ENCODE peak calls at places on chromosomes 11 and 22, in ten cellular contexts. One of them, this sample, is unnamed.

GRCh38 chr11:93303689-93304088 is 26.9 kb upstream of the DEUP1 start:
- DNase-seq in IMR-90: no peak
- DNase-seq in ovary: no peak
- DNase-seq in Peyer's patch: no peak
- DNase-seq in WERI-Rb-1: no peak
- DNase-seq in body of pancreas: no peak
- DNase-seq in astrocyte of the spinal cord: no peak
- DNase-seq in transverse colon: no peak
- DNase-seq in stomach: no peak
- DNase-seq in MM.1S: no peak
- DNase-seq in this sample: no peak

GRCh38 chr22:21710156-21710555 is 25.4 kb downstream of the YPEL1 start:
- DNase-seq in IMR-90: peak
- DNase-seq in ovary: no peak
- DNase-seq in Peyer's patch: no peak
- DNase-seq in WERI-Rb-1: no peak
- DNase-seq in body of pancreas: no peak
- DNase-seq in astrocyte of the spinal cord: no peak
- DNase-seq in transverse colon: no peak
- DNase-seq in stomach: no peak
- DNase-seq in MM.1S: no peak
- DNase-seq in this sample: no peak

GRCh38 chr11:2166091-2166851 is 5.3 kb upstream of the INS start:
- DNase-seq in IMR-90: no peak
- DNase-seq in ovary: peak
- DNase-seq in Peyer's patch: no peak
- DNase-seq in WERI-Rb-1: no peak
- DNase-seq in body of pancreas: no peak
- DNase-seq in astrocyte of the spinal cord: no peak
- DNase-seq in transverse colon: no peak
- DNase-seq in stomach: peak
- DNase-seq in MM.1S: no peak
- DNase-seq in this sample: no peak

GRCh38 chr11:118888398-118888797 is 4.7 kb downstream of the CXCR5 start:
- DNase-seq in IMR-90: no peak
- DNase-seq in ovary: no peak
- DNase-seq in Peyer's patch: no peak
- DNase-seq in WERI-Rb-1: no peak
- DNase-seq in body of pancreas: no peak
- DNase-seq in astrocyte of the spinal cord: no peak
- DNase-seq in transverse colon: no peak
- DNase-seq in stomach: no peak
- DNase-seq in MM.1S: no peak
- DNase-seq in this sample: no peak

GRCh38 chr11:61080526-61080925 is 21.8 kb upstream of the CD5 start:
- DNase-seq in IMR-90: no peak
- DNase-seq in ovary: no peak
- DNase-seq in Peyer's patch: no peak
- DNase-seq in WERI-Rb-1: no peak
- DNase-seq in body of pancreas: no peak
- DNase-seq in astrocyte of the spinal cord: no peak
- DNase-seq in transverse colon: no peak
- DNase-seq in stomach: no peak
- DNase-seq in MM.1S: no peak
- DNase-seq in this sample: no peak

GRCh38 chr11:38582151-38582550 is 1984.1 kb upstream of the RAG2 start:
- DNase-seq in IMR-90: no peak
- DNase-seq in ovary: no peak
- DNase-seq in Peyer's patch: no peak
- DNase-seq in WERI-Rb-1: no peak
- DNase-seq in body of pancreas: no peak
- DNase-seq in astrocyte of the spinal cord: peak
- DNase-seq in transverse colon: no peak
- DNase-seq in stomach: no peak
- DNase-seq in MM.1S: no peak
- DNase-seq in this sample: no peak

GRCh38 chr11:2122222-2122906 is 16.8 kb downstream of the IGF2 start:
- DNase-seq in IMR-90: peak
- DNase-seq in ovary: peak
- DNase-seq in Peyer's patch: no peak
- DNase-seq in WERI-Rb-1: no peak
- DNase-seq in body of pancreas: no peak
- DNase-seq in astrocyte of the spinal cord: peak
- DNase-seq in transverse colon: no peak
- DNase-seq in stomach: no peak
- DNase-seq in MM.1S: peak
- DNase-seq in this sample: peak

GRCh38 chr11:73386568-73386967 is 10.4 kb downstream of the RELT start:
- DNase-seq in IMR-90: no peak
- DNase-seq in ovary: no peak
- DNase-seq in Peyer's patch: no peak
- DNase-seq in WERI-Rb-1: no peak
- DNase-seq in body of pancreas: no peak
- DNase-seq in astrocyte of the spinal cord: no peak
- DNase-seq in transverse colon: no peak
- DNase-seq in stomach: no peak
- DNase-seq in MM.1S: no peak
- DNase-seq in this sample: no peak

GRCh38 chr22:37681001-37681424 is 5.1 kb upstream of the NOL12 start:
- DNase-seq in IMR-90: peak
- DNase-seq in ovary: no peak
- DNase-seq in Peyer's patch: no peak
- DNase-seq in WERI-Rb-1: no peak
- DNase-seq in body of pancreas: no peak
- DNase-seq in astrocyte of the spinal cord: peak
- DNase-seq in transverse colon: no peak
- DNase-seq in stomach: no peak
- DNase-seq in MM.1S: no peak
- DNase-seq in this sample: peak

GRCh38 chr11:122097419-122098001 is 18.5 kb downstream of the BLID start:
- DNase-seq in IMR-90: peak
- DNase-seq in ovary: no peak
- DNase-seq in Peyer's patch: no peak
- DNase-seq in WERI-Rb-1: no peak
- DNase-seq in body of pancreas: no peak
- DNase-seq in astrocyte of the spinal cord: peak
- DNase-seq in transverse colon: no peak
- DNase-seq in stomach: no peak
- DNase-seq in MM.1S: no peak
- DNase-seq in this sample: no peak

GRCh38 chr11:19879309-19880087 is 166.9 kb downstream of the NAV2 start:
- DNase-seq in IMR-90: no peak
- DNase-seq in ovary: no peak
- DNase-seq in Peyer's patch: no peak
- DNase-seq in WERI-Rb-1: no peak
- DNase-seq in body of pancreas: no peak
- DNase-seq in astrocyte of the spinal cord: no peak
- DNase-seq in transverse colon: no peak
- DNase-seq in stomach: no peak
- DNase-seq in MM.1S: no peak
- DNase-seq in this sample: no peak

DNA sequence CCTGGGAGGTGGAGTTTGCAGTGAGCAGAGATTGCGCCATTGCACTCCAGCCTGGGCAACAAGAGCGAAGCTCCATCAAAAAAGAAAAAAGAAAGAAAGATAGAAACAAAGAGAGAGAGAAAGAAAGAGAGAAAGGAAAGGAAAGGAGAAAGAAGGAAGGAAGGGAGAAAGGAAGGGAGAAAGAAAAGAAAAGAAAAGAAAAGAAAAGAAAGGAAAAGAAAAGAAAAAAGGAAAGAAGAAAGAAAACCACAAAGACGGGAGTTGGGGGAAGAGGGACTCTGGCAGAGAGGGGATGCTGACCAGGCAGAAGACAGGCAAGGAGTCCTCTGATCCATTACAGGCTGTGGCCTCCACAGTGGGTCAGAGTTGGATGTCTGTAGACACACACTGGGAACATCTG is 18.8 kb upstream of the SLCO2B1 start:
- DNase-seq in IMR-90: no peak
- DNase-seq in ovary: no peak
- DNase-seq in Peyer's patch: no peak
- DNase-seq in WERI-Rb-1: no peak
- DNase-seq in body of pancreas: no peak
- DNase-seq in astrocyte of the spinal cord: no peak
- DNase-seq in transverse colon: no peak
- DNase-seq in stomach: no peak
- DNase-seq in MM.1S: no peak
- DNase-seq in this sample: no peak
- TF ChIP-seq CTCF in IMR-90: no peak
- TF ChIP-seq CTCF in ovary: no peak
- TF ChIP-seq CTCF in Peyer's patch: no peak
- TF ChIP-seq CTCF in WERI-Rb-1: no peak
- TF ChIP-seq CTCF in body of pancreas: no peak
- TF ChIP-seq CTCF in astrocyte of the spinal cord: no peak
- TF ChIP-seq CTCF in transverse colon: no peak
- TF ChIP-seq CTCF in stomach: no peak
- TF ChIP-seq CTCF in MM.1S: no peak
- TF ChIP-seq CTCF in this sample: no peak

GRCh38 chr11:64802370-64803162 is 448 bp downstream of the MAP4K2 start:
- DNase-seq in IMR-90: no peak
- DNase-seq in ovary: no peak
- DNase-seq in Peyer's patch: no peak
- DNase-seq in WERI-Rb-1: peak
- DNase-seq in body of pancreas: no peak
- DNase-seq in astrocyte of the spinal cord: no peak
- DNase-seq in transverse colon: peak
- DNase-seq in stomach: no peak
- DNase-seq in MM.1S: no peak
- DNase-seq in this sample: no peak

GRCh38 chr11:64800633-64801464 is 2.2 kb downstream of the MAP4K2 start:
- DNase-seq in IMR-90: no peak
- DNase-seq in ovary: no peak
- DNase-seq in Peyer's patch: no peak
- DNase-seq in WERI-Rb-1: no peak
- DNase-seq in body of pancreas: no peak
- DNase-seq in astrocyte of the spinal cord: no peak
- DNase-seq in transverse colon: no peak
- DNase-seq in stomach: no peak
- DNase-seq in MM.1S: no peak
- DNase-seq in this sample: no peak

GRCh38 chr11:64799925-64800632 is 2.9 kb downstream of the MAP4K2 start:
- DNase-seq in IMR-90: no peak
- DNase-seq in ovary: no peak
- DNase-seq in Peyer's patch: no peak
- DNase-seq in WERI-Rb-1: no peak
- DNase-seq in body of pancreas: no peak
- DNase-seq in astrocyte of the spinal cord: no peak
- DNase-seq in transverse colon: no peak
- DNase-seq in stomach: no peak
- DNase-seq in MM.1S: no peak
- DNase-seq in this sample: no peak

GRCh38 chr11:64803163-64803845 is at the start of gene MAP4K2:
- DNase-seq in IMR-90: peak
- DNase-seq in ovary: peak
- DNase-seq in Peyer's patch: peak
- DNase-seq in WERI-Rb-1: peak
- DNase-seq in body of pancreas: peak
- DNase-seq in astrocyte of the spinal cord: peak
- DNase-seq in transverse colon: peak
- DNase-seq in stomach: peak
- DNase-seq in MM.1S: peak
- DNase-seq in this sample: peak

GRCh38 chr11:64801591-64802369 is 1.2 kb downstream of the MAP4K2 start:
- DNase-seq in IMR-90: no peak
- DNase-seq in ovary: no peak
- DNase-seq in Peyer's patch: no peak
- DNase-seq in WERI-Rb-1: no peak
- DNase-seq in body of pancreas: no peak
- DNase-seq in astrocyte of the spinal cord: no peak
- DNase-seq in transverse colon: no peak
- DNase-seq in stomach: no peak
- DNase-seq in MM.1S: no peak
- DNase-seq in this sample: no peak
- H3K4me3 ChIP-seq in IMR-90: no peak
- H3K4me3 ChIP-seq in ovary: no peak
- H3K4me3 ChIP-seq in Peyer's patch: peak
- H3K4me3 ChIP-seq in WERI-Rb-1: no peak
- H3K4me3 ChIP-seq in body of pancreas: no peak
- H3K4me3 ChIP-seq in astrocyte of the spinal cord: peak
- H3K4me3 ChIP-seq in transverse colon: peak
- H3K4me3 ChIP-seq in stomach: peak
- H3K4me3 ChIP-seq in MM.1S: peak
- H3K4me3 ChIP-seq in this sample: peak

GRCh38 chr11:33723238-33723881 is 12.9 kb downstream of the CD59 start:
- DNase-seq in IMR-90: peak
- DNase-seq in ovary: no peak
- DNase-seq in Peyer's patch: no peak
- DNase-seq in WERI-Rb-1: no peak
- DNase-seq in body of pancreas: no peak
- DNase-seq in astrocyte of the spinal cord: peak
- DNase-seq in transverse colon: no peak
- DNase-seq in stomach: no peak
- DNase-seq in MM.1S: no peak
- DNase-seq in this sample: peak

GRCh38 chr11:33724644-33725035 is 11.6 kb downstream of the CD59 start:
- DNase-seq in IMR-90: peak
- DNase-seq in ovary: no peak
- DNase-seq in Peyer's patch: no peak
- DNase-seq in WERI-Rb-1: no peak
- DNase-seq in body of pancreas: no peak
- DNase-seq in astrocyte of the spinal cord: no peak
- DNase-seq in transverse colon: no peak
- DNase-seq in stomach: no peak
- DNase-seq in MM.1S: no peak
- DNase-seq in this sample: no peak

GRCh38 chr11:33721291-33721840 is 14.9 kb downstream of the CD59 start:
- DNase-seq in IMR-90: peak
- DNase-seq in ovary: no peak
- DNase-seq in Peyer's patch: no peak
- DNase-seq in WERI-Rb-1: peak
- DNase-seq in body of pancreas: no peak
- DNase-seq in astrocyte of the spinal cord: peak
- DNase-seq in transverse colon: no peak
- DNase-seq in stomach: no peak
- DNase-seq in MM.1S: no peak
- DNase-seq in this sample: peak

GRCh38 chr11:33721984-33722383 is 14.2 kb downstream of the CD59 start:
- DNase-seq in IMR-90: no peak
- DNase-seq in ovary: no peak
- DNase-seq in Peyer's patch: no peak
- DNase-seq in WERI-Rb-1: no peak
- DNase-seq in body of pancreas: no peak
- DNase-seq in astrocyte of the spinal cord: no peak
- DNase-seq in transverse colon: no peak
- DNase-seq in stomach: no peak
- DNase-seq in MM.1S: no peak
- DNase-seq in this sample: no peak

GRCh38 chr11:33722579-33723234 is 13.5 kb downstream of the CD59 start:
- DNase-seq in IMR-90: peak
- DNase-seq in ovary: no peak
- DNase-seq in Peyer's patch: no peak
- DNase-seq in WERI-Rb-1: no peak
- DNase-seq in body of pancreas: no peak
- DNase-seq in astrocyte of the spinal cord: peak
- DNase-seq in transverse colon: no peak
- DNase-seq in stomach: no peak
- DNase-seq in MM.1S: no peak
- DNase-seq in this sample: peak
- TF ChIP-seq CTCF in IMR-90: no peak
- TF ChIP-seq CTCF in ovary: no peak
- TF ChIP-seq CTCF in Peyer's patch: no peak
- TF ChIP-seq CTCF in WERI-Rb-1: no peak
- TF ChIP-seq CTCF in body of pancreas: no peak
- TF ChIP-seq CTCF in astrocyte of the spinal cord: no peak
- TF ChIP-seq CTCF in transverse colon: no peak
- TF ChIP-seq CTCF in stomach: no peak
- TF ChIP-seq CTCF in MM.1S: no peak
- TF ChIP-seq CTCF in this sample: no peak

GRCh38 chr22:46021577-46021976 is 44.6 kb upstream of the WNT7B start:
- DNase-seq in IMR-90: no peak
- DNase-seq in ovary: no peak
- DNase-seq in Peyer's patch: peak
- DNase-seq in WERI-Rb-1: no peak
- DNase-seq in body of pancreas: peak
- DNase-seq in astrocyte of the spinal cord: no peak
- DNase-seq in transverse colon: peak
- DNase-seq in stomach: no peak
- DNase-seq in MM.1S: no peak
- DNase-seq in this sample: no peak
- H3K4me3 ChIP-seq in IMR-90: no peak
- H3K4me3 ChIP-seq in ovary: no peak
- H3K4me3 ChIP-seq in Peyer's patch: no peak
- H3K4me3 ChIP-seq in WERI-Rb-1: no peak
- H3K4me3 ChIP-seq in body of pancreas: no peak
- H3K4me3 ChIP-seq in astrocyte of the spinal cord: no peak
- H3K4me3 ChIP-seq in transverse colon: no peak
- H3K4me3 ChIP-seq in stomach: no peak
- H3K4me3 ChIP-seq in MM.1S: no peak
- H3K4me3 ChIP-seq in this sample: no peak